ENCODE peak calls at places on chromosomes 6 and 20, in ten cellular contexts. O, Y, X, H, J, E, F, B, M and S are unnamed samples.

GRCh38 chr6:26536571-26537159 is 1.5 kb upstream of the HMGN4 start:
- DNase-seq in J (no peak), X (no peak), E (peak), B (peak), M (no peak), F (no peak), Y (peak), H (peak), O (peak), S (no peak)

GRCh38 chr20:59728722-59729430 is 124.5 kb downstream of the PHACTR3 start:
- DNase-seq in F (no peak), J (no peak), M (no peak), O (no peak), Y (no peak), E (no peak), B (no peak), X (no peak), H (no peak), S (no peak)

GRCh38 chr6:112752791-112753190 is 405.7 kb downstream of the RFPL4B start:
- DNase-seq in M (no peak), E (no peak), F (no peak), H (no peak), X (no peak), B (no peak), O (no peak), Y (no peak), J (no peak), S (no peak)

GRCh38 chr6:168597471-168597875 is 156.5 kb downstream of the SMOC2 start:
- DNase-seq in E (no peak), H (no peak), X (no peak), B (no peak), M (no peak), F (no peak), Y (no peak), J (no peak), O (no peak), S (no peak)

GRCh38 chr6:26016326-26017275 is 54.0 kb downstream of the TRIM38 start:
- DNase-seq in E (no peak), H (peak), J (no peak), B (no peak), F (no peak), M (no peak), X (no peak), O (no peak), Y (no peak), S (peak)

GRCh38 chr6:47168176-47168575 is 126.0 kb upstream of the ADGRF1 start:
- DNase-seq in H (peak), O (peak), Y (no peak), M (no peak), E (no peak), X (no peak), F (peak), B (peak), J (no peak), S (peak)

GRCh38 chr6:140208286-140208685 is 833.8 kb upstream of the CITED2 start:
- DNase-seq in X (peak), B (no peak), M (no peak), F (no peak), H (no peak), Y (no peak), O (no peak), E (no peak), J (no peak), S (no peak)

GRCh38 chr6:37149750-37150149 is 20.2 kb upstream of the PIM1 start:
- DNase-seq in H (no peak), M (no peak), B (no peak), E (no peak), J (no peak), O (no peak), Y (no peak), F (no peak), X (no peak), S (no peak)

GRCh38 chr6:78868124-78868523 is 773 bp downstream of the IRAK1BP1 start:
- DNase-seq in B (no peak), F (no peak), J (no peak), E (no peak), M (no peak), X (no peak), H (no peak), O (no peak), Y (no peak), S (no peak)

GRCh38 chr20:22575087-22575721 is 9.2 kb downstream of the FOXA2 start:
- DNase-seq in M (no peak), E (no peak), Y (no peak), X (peak), J (no peak), B (peak), O (no peak), H (peak), F (no peak), S (no peak)

GRCh38 chr6:20472748-20473147 is 61.5 kb upstream of the CDKAL1 start:
- DNase-seq in X (no peak), B (no peak), E (no peak), J (no peak), Y (no peak), F (no peak), M (no peak), O (no peak), H (no peak), S (no peak)

GRCh38 chr6:109424946-109425345 is 15.5 kb downstream of the PPIL6 start:
- DNase-seq in E (no peak), M (no peak), X (no peak), J (no peak), B (no peak), F (no peak), O (no peak), H (no peak), Y (no peak), S (no peak)

GRCh38 chr20:61370841-61371303 is 118.8 kb downstream of the CDH4 start:
- DNase-seq in H (no peak), B (no peak), F (no peak), X (no peak), M (no peak), J (no peak), E (no peak), Y (peak), O (no peak), S (no peak)

GRCh38 chr6:16674666-16675392 is 86.4 kb downstream of the ATXN1 start:
- DNase-seq in H (peak), M (no peak), F (peak), B (peak), O (peak), Y (no peak), J (no peak), X (no peak), E (no peak), S (no peak)

GRCh38 chr6:47308674-47309325 is 905 bp downstream of the TNFRSF21 start:
- DNase-seq in E (no peak), B (peak), J (no peak), H (peak), M (no peak), Y (peak), F (no peak), X (peak), O (peak), S (peak)

GRCh38 chr6:80457044-80457933 is 350.8 kb downstream of the BCKDHB start:
- DNase-seq in J (no peak), H (peak), O (peak), Y (no peak), E (no peak), M (no peak), B (peak), X (no peak), F (peak), S (peak)

GRCh38 chr6:129686941-129687627 is 22.9 kb downstream of the ARHGAP18 start:
- DNase-seq in F (no peak), M (no peak), O (peak), X (no peak), J (peak), H (peak), E (no peak), B (no peak), Y (no peak), S (no peak)

GRCh38 chr6:13431861-13432465 is 55.4 kb downstream of the GFOD1 start:
- DNase-seq in F (no peak), B (peak), E (no peak), H (peak), Y (no peak), O (no peak), J (no peak), X (no peak), M (no peak), S (no peak)

GRCh38 chr6:31559958-31560696 is 12.0 kb upstream of the LTA start:
- DNase-seq in Y (no peak), F (no peak), H (peak), O (peak), X (no peak), J (no peak), B (peak), E (peak), M (no peak), S (peak)

GRCh38 chr6:152993431-152993830 is 9.1 kb downstream of the MTRF1L start:
- DNase-seq in H (peak), Y (no peak), X (no peak), B (peak), J (no peak), O (no peak), F (no peak), M (no peak), E (no peak), S (no peak)

GRCh38 chr6:153625089-153625488 is 414.0 kb upstream of the OPRM1 start:
- DNase-seq in H (peak), B (peak), J (no peak), M (no peak), O (no peak), F (no peak), X (no peak), Y (peak), E (no peak), S (no peak)

GRCh38 chr20:50055524-50056083 is 57.3 kb downstream of the UBE2V1 start:
- DNase-seq in Y (no peak), O (no peak), H (no peak), E (no peak), X (no peak), J (no peak), M (no peak), B (no peak), F (no peak), S (no peak)

GRCh38 chr20:33310327-33310899 is 27.4 kb downstream of the BPIFB1 start:
- DNase-seq in X (no peak), E (no peak), H (no peak), F (no peak), Y (no peak), J (no peak), O (no peak), M (no peak), B (no peak), S (no peak)

GRCh38 chr6:26104457-26105108 is 17.4 kb downstream of the HFE start:
- DNase-seq in E (no peak), Y (no peak), F (no peak), O (no peak), H (peak), J (no peak), X (no peak), B (peak), M (no peak), S (no peak)

GRCh38 chr6:89122625-89123024 is 4.8 kb upstream of the SRSF12 start:
- DNase-seq in O (no peak), M (no peak), H (peak), F (no peak), X (peak), E (peak), Y (no peak), J (no peak), B (peak), S (no peak)

GRCh38 chr6:30129818-30130679 is 5.9 kb upstream of the TRIM40 start:
- DNase-seq in O (no peak), X (no peak), B (peak), M (no peak), Y (no peak), H (no peak), J (no peak), F (no peak), E (no peak), S (no peak)

GRCh38 chr6:161233986-161234620 is 39.8 kb downstream of the AGPAT4 start:
- DNase-seq in X (no peak), M (no peak), H (peak), Y (no peak), E (no peak), J (no peak), B (peak), F (peak), O (peak), S (peak)

GRCh38 chr6:30556714-30556963 is 350 bp upstream of the GNL1 start:
- DNase-seq in M (peak), J (peak), O (no peak), B (no peak), F (no peak), E (peak), H (no peak), X (no peak), Y (no peak), S (peak)

GRCh38 chr20:51385941-51386530 is 156.5 kb downstream of the NFATC2 start:
- DNase-seq in F (no peak), Y (no peak), B (peak), H (peak), M (no peak), X (no peak), J (no peak), O (peak), E (peak), S (no peak)

GRCh38 chr6:29947292-29947980 is 5.1 kb downstream of the HLA-A start:
- DNase-seq in J (peak), F (no peak), X (no peak), B (no peak), H (no peak), Y (no peak), E (no peak), M (no peak), O (no peak), S (no peak)

GRCh38 chr20:2750343-2751251 is 49.8 kb downstream of the CPXM1 start:
- DNase-seq in Y (no peak), F (no peak), X (no peak), J (no peak), H (peak), B (peak), E (peak), O (peak), M (no peak), S (no peak)

GRCh38 chr6:165663736-165664552 is 903 bp upstream of the PDE10A start:
- DNase-seq in M (no peak), B (peak), E (no peak), X (no peak), F (no peak), H (no peak), J (no peak), Y (peak), O (peak), S (peak)

GRCh38 chr6:158517581-158517980 is 42.3 kb upstream of the TMEM181 start:
- DNase-seq in H (no peak), O (no peak), X (no peak), E (peak), M (no peak), B (no peak), Y (no peak), F (no peak), J (no peak), S (no peak)

GRCh38 chr6:38018755-38019165 is 199.2 kb downstream of the ZFAND3 start:
- DNase-seq in M (no peak), Y (no peak), B (no peak), X (no peak), F (no peak), J (no peak), E (no peak), H (no peak), O (no peak), S (no peak)